ENCODE peak calls at places on chromosome 17, in six cellular contexts. One of them, this sample, is unnamed.

GRCh38 chr17:56478836-56479447 is 114.6 kb upstream of the NOG start:
- DNase-seq in CD4-positive, CD25-positive, alpha-beta regulatory T cell: no peak
- DNase-seq in choroid plexus epithelial cell: peak
- DNase-seq in MM.1S: peak
- DNase-seq in adipocyte: peak
- DNase-seq in AG10803: peak
- DNase-seq in this sample: peak

GRCh38 chr17:58317421-58318064 is 11.1 kb downstream of the TSPOAP1 start:
- DNase-seq in AG10803: peak
- DNase-seq in choroid plexus epithelial cell: peak
- DNase-seq in adipocyte: peak
- DNase-seq in MM.1S: peak
- DNase-seq in CD4-positive, CD25-positive, alpha-beta regulatory T cell: peak
- DNase-seq in this sample: peak

GRCh38 chr17:47072881-47073280 is 93.8 kb upstream of the RPRML start:
- DNase-seq in choroid plexus epithelial cell: peak
- DNase-seq in CD4-positive, CD25-positive, alpha-beta regulatory T cell: no peak
- DNase-seq in AG10803: peak
- DNase-seq in MM.1S: no peak
- DNase-seq in adipocyte: no peak
- DNase-seq in this sample: no peak

GRCh38 chr17:31391496-31391949 is at the start of gene RAB11FIP4:
- DNase-seq in MM.1S: no peak
- DNase-seq in AG10803: no peak
- DNase-seq in adipocyte: peak
- DNase-seq in choroid plexus epithelial cell: no peak
- DNase-seq in CD4-positive, CD25-positive, alpha-beta regulatory T cell: no peak
- DNase-seq in this sample: no peak

GRCh38 chr17:50266384-50267073 is 7.7 kb upstream of the TMEM92 start:
- DNase-seq in AG10803: peak
- DNase-seq in adipocyte: peak
- DNase-seq in CD4-positive, CD25-positive, alpha-beta regulatory T cell: no peak
- DNase-seq in choroid plexus epithelial cell: peak
- DNase-seq in MM.1S: no peak
- DNase-seq in this sample: no peak

GRCh38 chr17:37247825-37248224 is 128.0 kb upstream of the C17orf78 start:
- DNase-seq in CD4-positive, CD25-positive, alpha-beta regulatory T cell: no peak
- DNase-seq in adipocyte: no peak
- DNase-seq in choroid plexus epithelial cell: no peak
- DNase-seq in MM.1S: no peak
- DNase-seq in AG10803: no peak
- DNase-seq in this sample: no peak

GRCh38 chr17:60750645-60751044 is 73.0 kb downstream of the BCAS3 start:
- DNase-seq in AG10803: no peak
- DNase-seq in adipocyte: no peak
- DNase-seq in MM.1S: no peak
- DNase-seq in CD4-positive, CD25-positive, alpha-beta regulatory T cell: no peak
- DNase-seq in choroid plexus epithelial cell: no peak
- DNase-seq in this sample: no peak

GRCh38 chr17:145671-146541 is 8.5 kb downstream of the SCGB1C2 start:
- DNase-seq in choroid plexus epithelial cell: no peak
- DNase-seq in AG10803: no peak
- DNase-seq in CD4-positive, CD25-positive, alpha-beta regulatory T cell: no peak
- DNase-seq in MM.1S: no peak
- DNase-seq in adipocyte: no peak
- DNase-seq in this sample: no peak

GRCh38 chr17:3915642-3916012 is 638 bp downstream of the P2RX1 start:
- DNase-seq in choroid plexus epithelial cell: no peak
- DNase-seq in AG10803: no peak
- DNase-seq in CD4-positive, CD25-positive, alpha-beta regulatory T cell: no peak
- DNase-seq in adipocyte: no peak
- DNase-seq in MM.1S: peak
- DNase-seq in this sample: no peak

GRCh38 chr17:69812240-69812837 is 262.7 kb upstream of the KCNJ16 start:
- DNase-seq in CD4-positive, CD25-positive, alpha-beta regulatory T cell: no peak
- DNase-seq in adipocyte: peak
- DNase-seq in MM.1S: no peak
- DNase-seq in choroid plexus epithelial cell: peak
- DNase-seq in AG10803: peak
- DNase-seq in this sample: no peak

GRCh38 chr17:43448720-43449469 is 34.9 kb upstream of the DHX8 start:
- DNase-seq in MM.1S: no peak
- DNase-seq in AG10803: no peak
- DNase-seq in adipocyte: no peak
- DNase-seq in choroid plexus epithelial cell: no peak
- DNase-seq in CD4-positive, CD25-positive, alpha-beta regulatory T cell: no peak
- DNase-seq in this sample: no peak

GRCh38 chr17:43449470-43450202 is 34.1 kb upstream of the DHX8 start:
- DNase-seq in choroid plexus epithelial cell: no peak
- DNase-seq in CD4-positive, CD25-positive, alpha-beta regulatory T cell: no peak
- DNase-seq in AG10803: peak
- DNase-seq in adipocyte: peak
- DNase-seq in MM.1S: no peak
- DNase-seq in this sample: no peak

GRCh38 chr17:43444223-43445008 is 39.4 kb upstream of the DHX8 start:
- DNase-seq in choroid plexus epithelial cell: peak
- DNase-seq in adipocyte: peak
- DNase-seq in AG10803: no peak
- DNase-seq in MM.1S: no peak
- DNase-seq in CD4-positive, CD25-positive, alpha-beta regulatory T cell: no peak
- DNase-seq in this sample: no peak

GRCh38 chr17:43445009-43445589 is 38.7 kb upstream of the DHX8 start:
- DNase-seq in adipocyte: no peak
- DNase-seq in AG10803: no peak
- DNase-seq in choroid plexus epithelial cell: no peak
- DNase-seq in CD4-positive, CD25-positive, alpha-beta regulatory T cell: no peak
- DNase-seq in MM.1S: no peak
- DNase-seq in this sample: no peak

DNA sequence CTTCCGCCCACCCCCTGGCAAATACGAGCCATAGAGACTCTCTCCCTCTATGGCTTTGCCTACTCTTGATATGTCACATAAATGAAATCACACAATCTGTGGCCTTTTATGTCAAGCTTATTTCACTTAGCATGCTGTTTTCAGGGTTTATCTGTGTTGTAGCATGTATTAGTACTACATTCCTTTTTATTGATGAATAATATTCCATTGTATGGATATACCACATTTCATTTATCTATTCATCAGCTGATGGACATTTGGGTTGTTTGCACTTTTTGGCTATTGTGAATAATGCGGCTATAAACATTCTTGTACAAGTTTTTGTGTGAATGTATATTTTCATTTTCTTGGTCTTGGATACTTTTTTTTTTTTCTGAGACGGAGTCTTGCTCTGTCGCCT is 37.0 kb upstream of the DHX8 start:
- DNase-seq in adipocyte: no peak
- DNase-seq in AG10803: no peak
- DNase-seq in MM.1S: no peak
- DNase-seq in CD4-positive, CD25-positive, alpha-beta regulatory T cell: no peak
- DNase-seq in choroid plexus epithelial cell: no peak
- DNase-seq in this sample: no peak
- H3K4me3 ChIP-seq in adipocyte: no peak
- H3K4me3 ChIP-seq in AG10803: no peak
- H3K4me3 ChIP-seq in MM.1S: no peak
- H3K4me3 ChIP-seq in CD4-positive, CD25-positive, alpha-beta regulatory T cell: no peak
- H3K4me3 ChIP-seq in choroid plexus epithelial cell: no peak
- H3K4me3 ChIP-seq in this sample: no peak

GRCh38 chr17:78925662-78926555 is 722 bp upstream of the TIMP2 start:
- DNase-seq in choroid plexus epithelial cell: peak
- DNase-seq in AG10803: peak
- DNase-seq in CD4-positive, CD25-positive, alpha-beta regulatory T cell: no peak
- DNase-seq in MM.1S: no peak
- DNase-seq in adipocyte: peak
- DNase-seq in this sample: no peak

GRCh38 chr17:78923660-78924453 is 1.3 kb downstream of the TIMP2 start:
- DNase-seq in MM.1S: peak
- DNase-seq in AG10803: no peak
- DNase-seq in choroid plexus epithelial cell: no peak
- DNase-seq in adipocyte: peak
- DNase-seq in CD4-positive, CD25-positive, alpha-beta regulatory T cell: peak
- DNase-seq in this sample: peak

GRCh38 chr17:78922876-78923498 is 2.2 kb downstream of the TIMP2 start:
- DNase-seq in AG10803: no peak
- DNase-seq in choroid plexus epithelial cell: no peak
- DNase-seq in CD4-positive, CD25-positive, alpha-beta regulatory T cell: no peak
- DNase-seq in MM.1S: peak
- DNase-seq in adipocyte: peak
- DNase-seq in this sample: no peak

GRCh38 chr17:78925234-78925633 is at the start of gene TIMP2:
- DNase-seq in MM.1S: peak
- DNase-seq in CD4-positive, CD25-positive, alpha-beta regulatory T cell: peak
- DNase-seq in adipocyte: peak
- DNase-seq in AG10803: peak
- DNase-seq in choroid plexus epithelial cell: peak
- DNase-seq in this sample: peak

GRCh38 chr17:78924481-78925151 is 571 bp downstream of the TIMP2 start:
- DNase-seq in adipocyte: peak
- DNase-seq in MM.1S: peak
- DNase-seq in AG10803: peak
- DNase-seq in choroid plexus epithelial cell: no peak
- DNase-seq in CD4-positive, CD25-positive, alpha-beta regulatory T cell: no peak
- DNase-seq in this sample: no peak
- H3K4me3 ChIP-seq in adipocyte: peak
- H3K4me3 ChIP-seq in MM.1S: peak
- H3K4me3 ChIP-seq in AG10803: peak
- H3K4me3 ChIP-seq in choroid plexus epithelial cell: peak
- H3K4me3 ChIP-seq in CD4-positive, CD25-positive, alpha-beta regulatory T cell: no peak
- H3K4me3 ChIP-seq in this sample: peak

DNA sequence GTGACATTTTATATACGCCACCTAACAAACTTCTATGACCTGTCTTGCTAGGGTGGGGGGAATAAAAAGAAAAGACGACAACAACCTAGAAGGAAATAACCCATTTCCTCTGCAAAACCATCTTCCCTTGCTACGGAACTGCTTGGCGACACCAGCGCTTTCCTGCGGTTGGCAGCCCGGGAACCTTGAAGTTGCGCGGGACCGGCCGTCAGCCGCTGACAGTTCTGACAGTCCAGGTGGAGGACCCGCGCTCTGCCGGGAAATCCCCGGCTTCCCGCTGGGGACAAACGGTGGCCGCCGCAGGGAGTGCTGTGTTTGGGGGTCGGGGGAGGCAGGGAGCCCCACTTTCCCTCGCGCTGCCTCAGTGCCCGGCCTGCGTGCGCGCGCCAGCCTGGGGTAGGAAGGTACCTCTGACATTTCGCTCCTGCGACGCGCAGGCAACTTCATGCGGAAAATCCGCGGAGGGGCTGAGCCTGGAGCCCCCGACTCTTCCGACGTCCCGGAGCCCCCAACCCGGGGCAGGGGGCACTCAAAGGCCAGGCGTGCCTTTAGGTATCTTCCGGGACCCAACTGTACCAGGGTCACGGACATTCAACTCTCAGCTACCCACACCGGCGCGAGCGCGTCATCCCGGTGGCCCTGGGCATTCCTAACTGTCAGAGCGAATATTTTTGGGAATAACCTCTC is 516 bp downstream of the SLC16A6 start:
- DNase-seq in choroid plexus epithelial cell: peak
- DNase-seq in AG10803: no peak
- DNase-seq in CD4-positive, CD25-positive, alpha-beta regulatory T cell: peak
- DNase-seq in adipocyte: no peak
- DNase-seq in MM.1S: peak
- DNase-seq in this sample: peak
- H3K4me3 ChIP-seq in choroid plexus epithelial cell: peak
- H3K4me3 ChIP-seq in AG10803: peak
- H3K4me3 ChIP-seq in CD4-positive, CD25-positive, alpha-beta regulatory T cell: peak
- H3K4me3 ChIP-seq in adipocyte: peak
- H3K4me3 ChIP-seq in MM.1S: peak
- H3K4me3 ChIP-seq in this sample: peak

GRCh38 chr17:43908111-43908721 is 880 bp upstream of the MPP2 start:
- DNase-seq in adipocyte: peak
- DNase-seq in choroid plexus epithelial cell: peak
- DNase-seq in AG10803: peak
- DNase-seq in MM.1S: no peak
- DNase-seq in CD4-positive, CD25-positive, alpha-beta regulatory T cell: peak
- DNase-seq in this sample: peak
- H3K4me3 ChIP-seq in adipocyte: peak
- H3K4me3 ChIP-seq in choroid plexus epithelial cell: peak
- H3K4me3 ChIP-seq in AG10803: peak
- H3K4me3 ChIP-seq in MM.1S: no peak
- H3K4me3 ChIP-seq in CD4-positive, CD25-positive, alpha-beta regulatory T cell: peak
- H3K4me3 ChIP-seq in this sample: peak

GRCh38 chr17:76479515-76480048 is 12.2 kb downstream of the AANAT start:
- DNase-seq in CD4-positive, CD25-positive, alpha-beta regulatory T cell: no peak
- DNase-seq in adipocyte: no peak
- DNase-seq in choroid plexus epithelial cell: no peak
- DNase-seq in AG10803: no peak
- DNase-seq in MM.1S: no peak
- DNase-seq in this sample: no peak
- H3K4me3 ChIP-seq in CD4-positive, CD25-positive, alpha-beta regulatory T cell: no peak
- H3K4me3 ChIP-seq in adipocyte: no peak
- H3K4me3 ChIP-seq in choroid plexus epithelial cell: no peak
- H3K4me3 ChIP-seq in AG10803: no peak
- H3K4me3 ChIP-seq in MM.1S: no peak
- H3K4me3 ChIP-seq in this sample: no peak

This sample was measured in Jurkat, Clone E6-1.